ENCODE peak calls at places on chromosomes 7 and 10, in seven cellular contexts. H is choroid plexus epithelial cell, D is small intestine, K is IMR-90, X is lung, I is body of pancreas, Y is mucosa of descending colon. E is an unnamed sample.

GRCh38 chr7:66732439-66732838 is 8.1 kb upstream of the RABGEF1 start:
- DNase-seq in H (no peak), D (no peak), K (no peak), X (no peak), I (no peak), Y (no peak), E (no peak)

GRCh38 chr10:13263591-13263990 is 29.4 kb upstream of the UCMA start:
- DNase-seq in H (no peak), D (no peak), K (no peak), X (no peak), I (no peak), Y (no peak), E (no peak)

GRCh38 chr10:110483633-110484032 is 14.1 kb upstream of the DUSP5 start:
- DNase-seq in H (no peak), D (peak; percentile 23), K (no peak), X (no peak), I (no peak), Y (no peak), E (no peak)

GRCh38 chr10:77409697-77410471 is 227.7 kb downstream of the KCNMA1 start:
- DNase-seq in H (no peak), D (peak; percentile 99), K (no peak), X (peak; percentile 66), I (peak; percentile 97), Y (peak; percentile 86), E (no peak)

GRCh38 chr10:18144928-18145327 is 4.7 kb downstream of the CACNB2 start:
- DNase-seq in H (peak; percentile 60), D (peak; percentile 25), K (no peak), X (no peak), I (peak; percentile 77), Y (peak; percentile 35), E (no peak)

GRCh38 chr10:132482090-132482489 is 55.5 kb upstream of the INPP5A start:
- DNase-seq in H (peak; percentile 84), D (no peak), K (peak; percentile 91), X (no peak), I (no peak), Y (no peak), E (peak; percentile 13)

GRCh38 chr10:132249824-132250375 is 57.9 kb downstream of the STK32C start:
- DNase-seq in H (no peak), D (no peak), K (no peak), X (no peak), I (no peak), Y (no peak), E (no peak)

GRCh38 chr10:78173360-78174020 is 139.8 kb downstream of the RPS24 start:
- DNase-seq in H (no peak), D (no peak), K (peak; percentile 42), X (peak; percentile 54), I (no peak), Y (no peak), E (no peak)

GRCh38 chr7:24052572-24053223 is 231.3 kb upstream of the NPY start:
- DNase-seq in H (peak; percentile 6), D (peak; percentile 20), K (peak; percentile 20), X (no peak), I (no peak), Y (no peak), E (no peak)

GRCh38 chr7:116614509-116615285 is 57.3 kb upstream of the MET start:
- DNase-seq in H (no peak), D (peak; percentile 49), K (no peak), X (no peak), I (no peak), Y (no peak), E (no peak)

GRCh38 chr7:116621649-116622048 is 50.3 kb upstream of the MET start:
- DNase-seq in H (no peak), D (no peak), K (no peak), X (no peak), I (no peak), Y (no peak), E (no peak)

GRCh38 chr7:116616555-116617059 is 55.4 kb upstream of the MET start:
- DNase-seq in H (peak; percentile 20), D (no peak), K (peak; percentile 36), X (no peak), I (no peak), Y (no peak), E (no peak)

GRCh38 chr7:116618729-116619128 is 53.3 kb upstream of the MET start:
- DNase-seq in H (no peak), D (no peak), K (no peak), X (no peak), I (no peak), Y (no peak), E (no peak)

DNA sequence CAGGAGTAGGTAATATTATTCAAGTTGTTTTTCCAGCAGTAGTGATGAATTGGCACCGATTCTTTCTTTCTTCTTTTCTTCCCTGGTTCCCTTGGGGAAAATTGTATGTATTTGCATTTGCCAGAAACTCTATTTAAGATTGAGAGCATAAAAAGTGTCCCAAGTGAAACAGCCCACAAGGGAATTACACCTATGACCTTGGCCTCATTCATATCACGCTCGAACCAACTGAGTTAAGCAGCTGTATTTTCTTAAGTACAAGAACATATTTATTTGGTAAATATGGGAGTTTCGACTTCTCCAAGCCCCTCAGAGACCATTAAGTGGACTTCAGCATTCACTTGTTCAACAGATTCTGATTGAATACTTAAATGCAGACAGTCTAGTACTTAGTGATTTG is 54.1 kb upstream of the MET start:
- DNase-seq in H (no peak), D (no peak), K (no peak), X (no peak), I (no peak), Y (no peak), E (no peak)
- H3K4me3 ChIP-seq in H (no peak overlapping the region), D (no peak overlapping the region), K (no peak overlapping the region), X (no peak overlapping the region), I (no peak overlapping the region), Y (no peak overlapping the region), E (no peak overlapping the region)

GRCh38 chr10:116740971-116741370 is 1.4 kb downstream of the HSPA12A start:
- DNase-seq in H (no peak), D (no peak), K (no peak), X (no peak), I (no peak), Y (peak; percentile 36), E (no peak)
- H3K4me3 ChIP-seq in H (peak overlapping the region; percentile 62), D (no peak overlapping the region), K (peak overlapping the region; percentile 100), X (no peak overlapping the region), I (no peak overlapping the region), Y (no peak overlapping the region), E (peak overlapping the region; percentile 65)

GRCh38 chr7:30330134-30331111 is 46.0 kb downstream of the ZNRF2 start:
- DNase-seq in H (no peak), D (peak; percentile 62), K (peak; percentile 25), X (no peak), I (peak; percentile 27), Y (no peak), E (no peak)
- H3K4me3 ChIP-seq in H (no peak overlapping the region), D (no peak overlapping the region), K (no peak overlapping the region), X (no peak overlapping the region), I (no peak overlapping the region), Y (no peak overlapping the region), E (no peak overlapping the region)

DNA sequence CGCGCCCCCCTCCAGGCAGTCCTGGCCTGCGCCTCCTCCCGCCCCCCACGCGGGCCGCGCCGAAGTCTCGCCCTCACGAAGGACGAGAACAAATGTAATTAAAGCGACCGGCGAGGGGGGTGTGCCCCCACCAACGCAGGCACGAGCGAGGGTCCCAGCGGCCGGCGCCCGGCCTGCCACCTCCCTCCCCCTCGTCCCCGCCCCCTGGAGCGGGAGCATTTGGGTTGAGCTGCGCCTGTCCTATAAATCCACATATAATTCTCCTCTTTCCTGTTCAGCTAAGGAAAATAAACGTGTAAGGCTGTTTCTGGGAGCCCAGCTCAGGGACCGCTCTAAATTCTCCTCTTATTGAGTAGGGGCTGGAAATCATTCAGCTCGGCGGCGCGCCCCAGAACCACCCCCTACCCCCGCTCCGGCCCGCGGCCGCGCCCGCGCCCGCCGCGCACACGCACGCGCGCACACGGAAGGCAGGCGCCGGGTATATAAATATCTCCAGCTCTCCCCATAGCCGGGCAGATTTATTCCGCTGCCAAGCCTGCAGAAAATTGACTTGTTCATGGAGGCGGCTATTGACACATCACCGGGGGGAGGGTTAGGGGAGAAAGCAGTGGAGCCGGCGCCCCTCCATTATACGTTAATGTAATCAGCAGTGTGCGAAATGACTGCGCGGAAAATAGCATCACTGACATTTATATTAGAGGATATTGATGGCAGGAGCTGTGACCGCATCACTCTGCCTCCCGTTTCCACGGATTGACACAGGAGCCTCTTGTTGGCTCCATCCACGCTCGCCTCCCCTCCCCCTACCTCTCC is 61.6 kb upstream of the BTRC start:
- DNase-seq in H (peak; percentile 8), D (no peak), K (no peak), X (no peak), I (peak; percentile 30), Y (no peak), E (no peak)
- H3K4me3 ChIP-seq in H (peak overlapping the region; percentile 51), D (no peak overlapping the region), K (peak overlapping the region; percentile 36), X (no peak overlapping the region), I (peak overlapping the region; percentile 36), Y (no peak overlapping the region), E (peak overlapping the region; percentile 39)

GRCh38 chr10:47381427-47382379 is 2.4 kb downstream of the ZNF488 start:
- DNase-seq in H (no peak), D (no peak), K (no peak), X (peak; percentile 27), I (no peak), Y (no peak), E (no peak)
- H3K4me3 ChIP-seq in H (no peak overlapping the region), D (no peak overlapping the region), K (no peak overlapping the region), X (no peak overlapping the region), I (no peak overlapping the region), Y (no peak overlapping the region), E (no peak overlapping the region)

GRCh38 chr10:6092731-6093130 is 3.9 kb downstream of the RBM17 start:
- DNase-seq in H (no peak), D (no peak), K (no peak), X (no peak), I (no peak), Y (no peak), E (no peak)

GRCh38 chr10:6089334-6090219 is 743 bp downstream of the RBM17 start:
- DNase-seq in H (peak; percentile 44), D (peak; percentile 49), K (no peak), X (peak; percentile 30), I (peak; percentile 25), Y (peak; percentile 55), E (peak; percentile 86)

GRCh38 chr10:6095810-6096209 is 7.0 kb downstream of the RBM17 start:
- DNase-seq in H (no peak), D (no peak), K (no peak), X (no peak), I (no peak), Y (no peak), E (no peak)

GRCh38 chr10:6088721-6089333 is at the start of gene RBM17:
- DNase-seq in H (peak; percentile 98), D (peak; percentile 95), K (peak; percentile 97), X (peak; percentile 97), I (peak; percentile 95), Y (peak; percentile 98), E (peak; percentile 99)

DNA sequence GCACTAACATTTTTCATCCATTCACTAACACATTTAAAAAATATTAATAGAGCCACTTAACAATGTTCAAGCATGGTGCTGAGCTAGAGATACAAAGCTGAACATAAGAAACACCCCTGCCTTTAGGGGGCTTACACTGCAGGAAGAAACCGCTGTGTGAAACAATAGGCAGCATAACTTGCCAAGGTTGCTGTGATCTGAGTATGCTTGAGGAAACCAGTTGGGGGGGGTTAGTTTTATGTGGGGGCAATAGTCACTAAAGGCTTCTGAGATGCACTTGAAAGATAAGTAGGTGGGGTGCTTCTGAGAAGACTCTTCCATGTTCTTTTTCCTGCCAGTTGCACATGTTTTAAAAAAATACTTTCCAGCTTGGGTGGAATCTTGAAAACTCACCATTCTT is 2.8 kb downstream of the RBM17 start:
- DNase-seq in H (no peak), D (no peak), K (no peak), X (no peak), I (no peak), Y (no peak), E (no peak)
- H3K4me3 ChIP-seq in H (no peak overlapping the region), D (no peak overlapping the region), K (no peak overlapping the region), X (no peak overlapping the region), I (no peak overlapping the region), Y (no peak overlapping the region), E (no peak overlapping the region)

E was measured in spleen.